ENCODE peak calls at places on chromosomes 1 and 21, in six cellular contexts. Z is OCI-LY7, L is A673, E is colonic mucosa, H is breast epithelium, M is foreskin fibroblast. P is an unnamed sample.

GRCh38 chr1:207430602-207431001 is 23.5 kb upstream of the CR2 start:
- DNase-seq in Z (peak), L (no peak), E (no peak), H (no peak), M (no peak), P (no peak)

GRCh38 chr1:169495916-169496315 is 10.2 kb upstream of the SLC19A2 start:
- DNase-seq in Z (no peak), L (no peak), E (no peak), H (no peak), M (no peak), P (no peak)

GRCh38 chr1:26826261-26827201 is at the start of gene ZDHHC18:
- DNase-seq in Z (peak), L (peak), E (peak), H (peak), M (peak), P (peak)

GRCh38 chr1:21935393-21935804 is 1.7 kb downstream of the HSPG2 start:
- DNase-seq in Z (no peak), L (no peak), E (no peak), H (no peak), M (no peak), P (no peak)

GRCh38 chr1:215003686-215004085 is 78.9 kb upstream of the KCNK2 start:
- DNase-seq in Z (no peak), L (no peak), E (no peak), H (no peak), M (no peak), P (no peak)

GRCh38 chr21:30255679-30256078 is 27.1 kb downstream of the KRTAP24-1 start:
- DNase-seq in Z (no peak), L (no peak), E (no peak), H (no peak), M (no peak), P (no peak)

GRCh38 chr1:168686666-168687065 is 42.3 kb downstream of the DPT start:
- DNase-seq in Z (no peak), L (no peak), E (no peak), H (no peak), M (no peak), P (no peak)

GRCh38 chr21:17725339-17725738 is 93.8 kb downstream of the C21orf91 start:
- DNase-seq in Z (no peak), L (no peak), E (no peak), H (no peak), M (no peak), P (no peak)

GRCh38 chr21:29238967-29239289 is 59.8 kb upstream of the BACH1 start:
- DNase-seq in Z (no peak), L (peak), E (no peak), H (no peak), M (peak), P (no peak)

GRCh38 chr1:183550915-183551314 is 39.3 kb downstream of the NCF2 start:
- DNase-seq in Z (no peak), L (no peak), E (no peak), H (no peak), M (no peak), P (no peak)

GRCh38 chr1:206002160-206002559 is 1.0 kb downstream of the RAB7B start:
- DNase-seq in Z (no peak), L (no peak), E (no peak), H (no peak), M (no peak), P (no peak)

GRCh38 chr1:240877605-240878004 is 265.6 kb upstream of the GREM2 start:
- DNase-seq in Z (no peak), L (no peak), E (no peak), H (no peak), M (no peak), P (no peak)

GRCh38 chr1:25484096-25484495 is 53.4 kb downstream of the MACO1 start:
- DNase-seq in Z (no peak), L (no peak), E (peak), H (no peak), M (no peak), P (no peak)

GRCh38 chr21:15061747-15062146 is 3.1 kb downstream of the NRIP1 start:
- DNase-seq in Z (no peak), L (no peak), E (no peak), H (no peak), M (no peak), P (no peak)

GRCh38 chr21:15063081-15063820 is 1.5 kb downstream of the NRIP1 start:
- DNase-seq in Z (no peak), L (no peak), E (peak), H (no peak), M (no peak), P (peak)

GRCh38 chr21:15061284-15061683 is 3.5 kb downstream of the NRIP1 start:
- DNase-seq in Z (no peak), L (no peak), E (no peak), H (no peak), M (no peak), P (no peak)

GRCh38 chr21:15063821-15064575 is 802 bp downstream of the NRIP1 start:
- DNase-seq in Z (no peak), L (peak), E (peak), H (peak), M (peak), P (no peak)

DNA sequence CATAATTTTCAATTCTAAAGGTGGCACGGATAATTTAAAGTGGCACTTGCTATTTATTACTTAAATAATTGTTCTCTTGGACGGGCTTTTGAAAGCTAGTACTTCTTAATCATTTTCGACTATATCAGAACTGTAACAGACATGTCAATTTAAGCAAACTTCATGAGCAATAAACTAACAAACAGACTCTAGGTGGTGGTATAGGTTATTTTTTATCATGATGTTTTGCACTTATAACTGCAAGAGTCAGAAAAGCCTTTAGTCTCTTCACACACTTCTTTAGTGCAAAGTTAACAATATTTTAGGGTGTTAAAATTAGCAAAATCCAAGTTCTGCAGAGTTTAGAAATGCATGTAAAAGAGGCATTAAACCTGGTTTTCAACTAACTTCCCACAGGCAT is 2.2 kb downstream of the NRIP1 start:
- DNase-seq in Z (no peak), L (peak), E (no peak), H (no peak), M (no peak), P (peak)
- TF ChIP-seq CTCF in Z (no peak), L (peak), E (peak), H (no peak), M (no peak), P (peak)

GRCh38 chr21:44384968-44385367 is 31.5 kb downstream of the TRPM2 start:
- DNase-seq in Z (no peak), L (no peak), E (no peak), H (no peak), M (no peak), P (no peak)
- TF ChIP-seq CTCF in Z (no peak), L (no peak), E (no peak), H (no peak), M (no peak), P (no peak)

GRCh38 chr1:225855503-225856285 is 26.5 kb downstream of the TMEM63A start:
- DNase-seq in Z (no peak), L (no peak), E (no peak), H (no peak), M (no peak), P (no peak)
- TF ChIP-seq CTCF in Z (no peak), L (no peak), E (no peak), H (no peak), M (no peak), P (no peak)

GRCh38 chr1:151289991-151290708 is 8.1 kb downstream of the ZNF687 start:
- DNase-seq in Z (no peak), L (no peak), E (no peak), H (no peak), M (no peak), P (no peak)

GRCh38 chr1:151293093-151293492 is 11.0 kb downstream of the ZNF687 start:
- DNase-seq in Z (no peak), L (no peak), E (no peak), H (no peak), M (no peak), P (no peak)

GRCh38 chr1:151294748-151295462 is 12.8 kb downstream of the ZNF687 start:
- DNase-seq in Z (no peak), L (no peak), E (no peak), H (no peak), M (no peak), P (no peak)

GRCh38 chr1:151290709-151291303 is 8.7 kb downstream of the ZNF687 start:
- DNase-seq in Z (no peak), L (no peak), E (no peak), H (no peak), M (no peak), P (no peak)

DNA sequence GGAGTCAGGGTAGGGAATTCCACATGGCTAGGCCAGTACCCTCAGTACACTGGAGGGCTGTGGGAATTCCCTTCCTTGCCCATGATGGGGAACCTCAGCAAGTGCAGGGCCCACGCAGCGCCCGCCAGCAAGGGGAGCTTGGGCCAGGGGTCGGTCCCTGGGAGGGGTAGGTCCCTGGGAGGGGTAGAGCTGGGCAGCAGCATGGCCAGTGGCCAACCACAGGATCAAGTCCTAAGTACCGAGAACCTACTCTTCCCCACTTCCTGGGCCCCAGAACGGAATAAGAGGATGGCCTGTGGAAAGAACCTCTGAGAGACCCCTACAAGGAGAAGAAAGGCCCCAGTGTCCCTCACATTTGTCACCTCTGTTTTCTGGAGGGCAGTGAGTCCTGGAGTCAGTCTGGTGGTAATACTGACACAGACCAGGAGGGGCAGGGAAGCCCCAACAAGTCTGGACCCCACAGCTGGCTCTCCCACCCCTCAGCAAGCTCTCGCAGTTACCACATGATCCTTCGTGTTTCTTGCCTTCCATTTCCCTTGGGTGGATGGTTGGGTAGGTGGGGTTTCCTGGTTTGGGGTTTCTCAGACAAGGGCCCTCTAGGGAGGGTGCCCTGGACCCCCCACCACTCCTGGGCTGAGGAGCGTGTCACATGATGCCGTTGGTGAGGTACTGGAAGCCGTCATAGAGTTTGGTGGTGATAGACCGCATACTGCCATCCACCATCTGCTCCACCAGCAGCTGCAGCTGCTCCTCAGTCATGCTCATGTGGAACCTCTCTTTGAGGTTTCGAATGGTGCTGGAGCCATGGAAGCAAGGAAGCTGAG is 10.3 kb downstream of the ZNF687 start:
- DNase-seq in Z (no peak), L (no peak), E (no peak), H (no peak), M (no peak), P (no peak)
- TF ChIP-seq CTCF in Z (no peak), L (no peak), E (no peak), H (no peak), M (no peak), P (no peak)

P was measured in GM13977.